ENCODE peak calls at places on chromosome 3, in ten cellular contexts. One of them, this sample, is unnamed.

GRCh38 chr3:190840146-190840545 is 22.3 kb downstream of the GMNC start:
- DNase-seq in stimulated activated CD4-positive, alpha-beta T cell treated with anti-CD3 and anti-CD28 coated beads, Interleukin-15, amount 100 ng/mL, for 1 hour: no peak
- DNase-seq in glutamatergic neuron: no peak
- DNase-seq in GM23248: peak
- DNase-seq in cardiac muscle cell: peak
- DNase-seq in KG1: no peak
- DNase-seq in activated naive CD4-positive, alpha-beta T cell treated with Interleukin-2 at 50 U/mL for 16 hours: no peak
- DNase-seq in left ventricle myocardium superior: no peak
- DNase-seq in DMS53: no peak
- DNase-seq in cardiac fibroblast: peak
- DNase-seq in this sample: no peak

GRCh38 chr3:168250415-168250861 is 154.7 kb upstream of the GOLIM4 start:
- DNase-seq in stimulated activated CD4-positive, alpha-beta T cell treated with anti-CD3 and anti-CD28 coated beads, Interleukin-15, amount 100 ng/mL, for 1 hour: no peak
- DNase-seq in glutamatergic neuron: peak
- DNase-seq in GM23248: peak
- DNase-seq in cardiac muscle cell: peak
- DNase-seq in KG1: no peak
- DNase-seq in activated naive CD4-positive, alpha-beta T cell treated with Interleukin-2 at 50 U/mL for 16 hours: no peak
- DNase-seq in left ventricle myocardium superior: no peak
- DNase-seq in DMS53: peak
- DNase-seq in cardiac fibroblast: peak
- DNase-seq in this sample: no peak

GRCh38 chr3:179933079-179933478 is 103.7 kb downstream of the PEX5L start:
- DNase-seq in stimulated activated CD4-positive, alpha-beta T cell treated with anti-CD3 and anti-CD28 coated beads, Interleukin-15, amount 100 ng/mL, for 1 hour: no peak
- DNase-seq in glutamatergic neuron: no peak
- DNase-seq in GM23248: no peak
- DNase-seq in cardiac muscle cell: no peak
- DNase-seq in KG1: no peak
- DNase-seq in activated naive CD4-positive, alpha-beta T cell treated with Interleukin-2 at 50 U/mL for 16 hours: no peak
- DNase-seq in left ventricle myocardium superior: no peak
- DNase-seq in DMS53: no peak
- DNase-seq in cardiac fibroblast: no peak
- DNase-seq in this sample: no peak

GRCh38 chr3:32229565-32229964 is 8.9 kb upstream of the CMTM8 start:
- DNase-seq in stimulated activated CD4-positive, alpha-beta T cell treated with anti-CD3 and anti-CD28 coated beads, Interleukin-15, amount 100 ng/mL, for 1 hour: no peak
- DNase-seq in glutamatergic neuron: no peak
- DNase-seq in GM23248: no peak
- DNase-seq in cardiac muscle cell: no peak
- DNase-seq in KG1: no peak
- DNase-seq in activated naive CD4-positive, alpha-beta T cell treated with Interleukin-2 at 50 U/mL for 16 hours: no peak
- DNase-seq in left ventricle myocardium superior: no peak
- DNase-seq in DMS53: peak
- DNase-seq in cardiac fibroblast: no peak
- DNase-seq in this sample: no peak

GRCh38 chr3:134346744-134347143 is 27.5 kb downstream of the AMOTL2 start:
- DNase-seq in stimulated activated CD4-positive, alpha-beta T cell treated with anti-CD3 and anti-CD28 coated beads, Interleukin-15, amount 100 ng/mL, for 1 hour: no peak
- DNase-seq in glutamatergic neuron: no peak
- DNase-seq in GM23248: peak
- DNase-seq in cardiac muscle cell: no peak
- DNase-seq in KG1: no peak
- DNase-seq in activated naive CD4-positive, alpha-beta T cell treated with Interleukin-2 at 50 U/mL for 16 hours: no peak
- DNase-seq in left ventricle myocardium superior: no peak
- DNase-seq in DMS53: no peak
- DNase-seq in cardiac fibroblast: no peak
- DNase-seq in this sample: no peak

GRCh38 chr3:13251166-13251892 is 168.8 kb downstream of the NUP210 start:
- DNase-seq in stimulated activated CD4-positive, alpha-beta T cell treated with anti-CD3 and anti-CD28 coated beads, Interleukin-15, amount 100 ng/mL, for 1 hour: no peak
- DNase-seq in glutamatergic neuron: no peak
- DNase-seq in GM23248: no peak
- DNase-seq in cardiac muscle cell: no peak
- DNase-seq in KG1: no peak
- DNase-seq in activated naive CD4-positive, alpha-beta T cell treated with Interleukin-2 at 50 U/mL for 16 hours: no peak
- DNase-seq in left ventricle myocardium superior: peak
- DNase-seq in DMS53: no peak
- DNase-seq in cardiac fibroblast: no peak
- DNase-seq in this sample: no peak

GRCh38 chr3:185420762-185421161 is 57.8 kb downstream of the MAP3K13 start:
- DNase-seq in stimulated activated CD4-positive, alpha-beta T cell treated with anti-CD3 and anti-CD28 coated beads, Interleukin-15, amount 100 ng/mL, for 1 hour: no peak
- DNase-seq in glutamatergic neuron: no peak
- DNase-seq in GM23248: no peak
- DNase-seq in cardiac muscle cell: peak
- DNase-seq in KG1: no peak
- DNase-seq in activated naive CD4-positive, alpha-beta T cell treated with Interleukin-2 at 50 U/mL for 16 hours: no peak
- DNase-seq in left ventricle myocardium superior: no peak
- DNase-seq in DMS53: peak
- DNase-seq in cardiac fibroblast: peak
- DNase-seq in this sample: no peak

GRCh38 chr3:40143283-40144090 is 166.0 kb upstream of the EIF1B start:
- DNase-seq in stimulated activated CD4-positive, alpha-beta T cell treated with anti-CD3 and anti-CD28 coated beads, Interleukin-15, amount 100 ng/mL, for 1 hour: no peak
- DNase-seq in glutamatergic neuron: no peak
- DNase-seq in GM23248: peak
- DNase-seq in cardiac muscle cell: no peak
- DNase-seq in KG1: no peak
- DNase-seq in activated naive CD4-positive, alpha-beta T cell treated with Interleukin-2 at 50 U/mL for 16 hours: no peak
- DNase-seq in left ventricle myocardium superior: no peak
- DNase-seq in DMS53: no peak
- DNase-seq in cardiac fibroblast: no peak
- DNase-seq in this sample: no peak

GRCh38 chr3:172836390-172836997 is 86.0 kb downstream of the ECT2 start:
- DNase-seq in stimulated activated CD4-positive, alpha-beta T cell treated with anti-CD3 and anti-CD28 coated beads, Interleukin-15, amount 100 ng/mL, for 1 hour: no peak
- DNase-seq in glutamatergic neuron: peak
- DNase-seq in GM23248: peak
- DNase-seq in cardiac muscle cell: peak
- DNase-seq in KG1: peak
- DNase-seq in activated naive CD4-positive, alpha-beta T cell treated with Interleukin-2 at 50 U/mL for 16 hours: no peak
- DNase-seq in left ventricle myocardium superior: no peak
- DNase-seq in DMS53: peak
- DNase-seq in cardiac fibroblast: peak
- DNase-seq in this sample: no peak

GRCh38 chr3:140365872-140366697 is 311.8 kb upstream of the TRIM42 start:
- DNase-seq in stimulated activated CD4-positive, alpha-beta T cell treated with anti-CD3 and anti-CD28 coated beads, Interleukin-15, amount 100 ng/mL, for 1 hour: no peak
- DNase-seq in glutamatergic neuron: no peak
- DNase-seq in GM23248: no peak
- DNase-seq in cardiac muscle cell: no peak
- DNase-seq in KG1: no peak
- DNase-seq in activated naive CD4-positive, alpha-beta T cell treated with Interleukin-2 at 50 U/mL for 16 hours: no peak
- DNase-seq in left ventricle myocardium superior: no peak
- DNase-seq in DMS53: no peak
- DNase-seq in cardiac fibroblast: no peak
- DNase-seq in this sample: no peak

GRCh38 chr3:79005084-79005483 is 762.7 kb downstream of the ROBO1 start:
- DNase-seq in stimulated activated CD4-positive, alpha-beta T cell treated with anti-CD3 and anti-CD28 coated beads, Interleukin-15, amount 100 ng/mL, for 1 hour: no peak
- DNase-seq in glutamatergic neuron: no peak
- DNase-seq in GM23248: peak
- DNase-seq in cardiac muscle cell: no peak
- DNase-seq in KG1: no peak
- DNase-seq in activated naive CD4-positive, alpha-beta T cell treated with Interleukin-2 at 50 U/mL for 16 hours: no peak
- DNase-seq in left ventricle myocardium superior: no peak
- DNase-seq in DMS53: no peak
- DNase-seq in cardiac fibroblast: peak
- DNase-seq in this sample: no peak

GRCh38 chr3:64514889-64515288 is 172.9 kb downstream of the ADAMTS9 start:
- DNase-seq in stimulated activated CD4-positive, alpha-beta T cell treated with anti-CD3 and anti-CD28 coated beads, Interleukin-15, amount 100 ng/mL, for 1 hour: no peak
- DNase-seq in glutamatergic neuron: no peak
- DNase-seq in GM23248: no peak
- DNase-seq in cardiac muscle cell: no peak
- DNase-seq in KG1: no peak
- DNase-seq in activated naive CD4-positive, alpha-beta T cell treated with Interleukin-2 at 50 U/mL for 16 hours: no peak
- DNase-seq in left ventricle myocardium superior: no peak
- DNase-seq in DMS53: no peak
- DNase-seq in cardiac fibroblast: no peak
- DNase-seq in this sample: no peak

GRCh38 chr3:66985336-66985920 is 12.7 kb upstream of the KBTBD8 start:
- DNase-seq in stimulated activated CD4-positive, alpha-beta T cell treated with anti-CD3 and anti-CD28 coated beads, Interleukin-15, amount 100 ng/mL, for 1 hour: no peak
- DNase-seq in glutamatergic neuron: no peak
- DNase-seq in GM23248: peak
- DNase-seq in cardiac muscle cell: no peak
- DNase-seq in KG1: no peak
- DNase-seq in activated naive CD4-positive, alpha-beta T cell treated with Interleukin-2 at 50 U/mL for 16 hours: no peak
- DNase-seq in left ventricle myocardium superior: no peak
- DNase-seq in DMS53: no peak
- DNase-seq in cardiac fibroblast: peak
- DNase-seq in this sample: no peak

GRCh38 chr3:70736009-70736408 is 423.6 kb upstream of the MDFIC2 start:
- DNase-seq in stimulated activated CD4-positive, alpha-beta T cell treated with anti-CD3 and anti-CD28 coated beads, Interleukin-15, amount 100 ng/mL, for 1 hour: no peak
- DNase-seq in glutamatergic neuron: no peak
- DNase-seq in GM23248: peak
- DNase-seq in cardiac muscle cell: no peak
- DNase-seq in KG1: no peak
- DNase-seq in activated naive CD4-positive, alpha-beta T cell treated with Interleukin-2 at 50 U/mL for 16 hours: no peak
- DNase-seq in left ventricle myocardium superior: no peak
- DNase-seq in DMS53: no peak
- DNase-seq in cardiac fibroblast: no peak
- DNase-seq in this sample: no peak

GRCh38 chr3:133574260-133574881 is 885 bp downstream of the CDV3 start:
- DNase-seq in stimulated activated CD4-positive, alpha-beta T cell treated with anti-CD3 and anti-CD28 coated beads, Interleukin-15, amount 100 ng/mL, for 1 hour: peak
- DNase-seq in glutamatergic neuron: peak
- DNase-seq in GM23248: peak
- DNase-seq in cardiac muscle cell: peak
- DNase-seq in KG1: no peak
- DNase-seq in activated naive CD4-positive, alpha-beta T cell treated with Interleukin-2 at 50 U/mL for 16 hours: peak
- DNase-seq in left ventricle myocardium superior: peak
- DNase-seq in DMS53: no peak
- DNase-seq in cardiac fibroblast: peak
- DNase-seq in this sample: peak

GRCh38 chr3:46935168-46935858 is 41.2 kb downstream of the CCDC12 start:
- DNase-seq in stimulated activated CD4-positive, alpha-beta T cell treated with anti-CD3 and anti-CD28 coated beads, Interleukin-15, amount 100 ng/mL, for 1 hour: no peak
- DNase-seq in glutamatergic neuron: no peak
- DNase-seq in GM23248: peak
- DNase-seq in cardiac muscle cell: peak
- DNase-seq in KG1: no peak
- DNase-seq in activated naive CD4-positive, alpha-beta T cell treated with Interleukin-2 at 50 U/mL for 16 hours: no peak
- DNase-seq in left ventricle myocardium superior: peak
- DNase-seq in DMS53: peak
- DNase-seq in cardiac fibroblast: peak
- DNase-seq in this sample: peak

GRCh38 chr3:143447491-143447890 is 327.9 kb downstream of the CHST2 start:
- DNase-seq in stimulated activated CD4-positive, alpha-beta T cell treated with anti-CD3 and anti-CD28 coated beads, Interleukin-15, amount 100 ng/mL, for 1 hour: no peak
- DNase-seq in glutamatergic neuron: no peak
- DNase-seq in GM23248: no peak
- DNase-seq in cardiac muscle cell: no peak
- DNase-seq in KG1: no peak
- DNase-seq in activated naive CD4-positive, alpha-beta T cell treated with Interleukin-2 at 50 U/mL for 16 hours: no peak
- DNase-seq in left ventricle myocardium superior: no peak
- DNase-seq in DMS53: no peak
- DNase-seq in cardiac fibroblast: no peak
- DNase-seq in this sample: no peak

GRCh38 chr3:45337839-45338470 is 50.4 kb upstream of the LARS2 start:
- DNase-seq in stimulated activated CD4-positive, alpha-beta T cell treated with anti-CD3 and anti-CD28 coated beads, Interleukin-15, amount 100 ng/mL, for 1 hour: no peak
- DNase-seq in glutamatergic neuron: no peak
- DNase-seq in GM23248: no peak
- DNase-seq in cardiac muscle cell: no peak
- DNase-seq in KG1: no peak
- DNase-seq in activated naive CD4-positive, alpha-beta T cell treated with Interleukin-2 at 50 U/mL for 16 hours: no peak
- DNase-seq in left ventricle myocardium superior: no peak
- DNase-seq in DMS53: no peak
- DNase-seq in cardiac fibroblast: no peak
- DNase-seq in this sample: no peak

GRCh38 chr3:126472277-126473006 is 3.2 kb downstream of the ZXDC start:
- DNase-seq in stimulated activated CD4-positive, alpha-beta T cell treated with anti-CD3 and anti-CD28 coated beads, Interleukin-15, amount 100 ng/mL, for 1 hour: no peak
- DNase-seq in glutamatergic neuron: no peak
- DNase-seq in GM23248: peak
- DNase-seq in cardiac muscle cell: peak
- DNase-seq in KG1: peak
- DNase-seq in activated naive CD4-positive, alpha-beta T cell treated with Interleukin-2 at 50 U/mL for 16 hours: no peak
- DNase-seq in left ventricle myocardium superior: peak
- DNase-seq in DMS53: no peak
- DNase-seq in cardiac fibroblast: peak
- DNase-seq in this sample: peak

GRCh38 chr3:135762188-135762853 is 203.2 kb upstream of the PPP2R3A start:
- DNase-seq in stimulated activated CD4-positive, alpha-beta T cell treated with anti-CD3 and anti-CD28 coated beads, Interleukin-15, amount 100 ng/mL, for 1 hour: no peak
- DNase-seq in glutamatergic neuron: peak
- DNase-seq in GM23248: no peak
- DNase-seq in cardiac muscle cell: no peak
- DNase-seq in KG1: no peak
- DNase-seq in activated naive CD4-positive, alpha-beta T cell treated with Interleukin-2 at 50 U/mL for 16 hours: no peak
- DNase-seq in left ventricle myocardium superior: no peak
- DNase-seq in DMS53: peak
- DNase-seq in cardiac fibroblast: no peak
- DNase-seq in this sample: no peak

GRCh38 chr3:40550168-40550567 is 25.4 kb downstream of the ZNF621 start:
- DNase-seq in stimulated activated CD4-positive, alpha-beta T cell treated with anti-CD3 and anti-CD28 coated beads, Interleukin-15, amount 100 ng/mL, for 1 hour: no peak
- DNase-seq in glutamatergic neuron: no peak
- DNase-seq in GM23248: no peak
- DNase-seq in cardiac muscle cell: peak
- DNase-seq in KG1: no peak
- DNase-seq in activated naive CD4-positive, alpha-beta T cell treated with Interleukin-2 at 50 U/mL for 16 hours: no peak
- DNase-seq in left ventricle myocardium superior: no peak
- DNase-seq in DMS53: no peak
- DNase-seq in cardiac fibroblast: peak
- DNase-seq in this sample: no peak

GRCh38 chr3:23904545-23904944 is 12.2 kb downstream of the NKIRAS1 start:
- DNase-seq in stimulated activated CD4-positive, alpha-beta T cell treated with anti-CD3 and anti-CD28 coated beads, Interleukin-15, amount 100 ng/mL, for 1 hour: no peak
- DNase-seq in glutamatergic neuron: no peak
- DNase-seq in GM23248: no peak
- DNase-seq in cardiac muscle cell: no peak
- DNase-seq in KG1: no peak
- DNase-seq in activated naive CD4-positive, alpha-beta T cell treated with Interleukin-2 at 50 U/mL for 16 hours: no peak
- DNase-seq in left ventricle myocardium superior: no peak
- DNase-seq in DMS53: no peak
- DNase-seq in cardiac fibroblast: no peak
- DNase-seq in this sample: no peak

GRCh38 chr3:185527364-185527763 is 25.0 kb downstream of the LIPH start:
- DNase-seq in stimulated activated CD4-positive, alpha-beta T cell treated with anti-CD3 and anti-CD28 coated beads, Interleukin-15, amount 100 ng/mL, for 1 hour: no peak
- DNase-seq in glutamatergic neuron: no peak
- DNase-seq in GM23248: no peak
- DNase-seq in cardiac muscle cell: no peak
- DNase-seq in KG1: no peak
- DNase-seq in activated naive CD4-positive, alpha-beta T cell treated with Interleukin-2 at 50 U/mL for 16 hours: no peak
- DNase-seq in left ventricle myocardium superior: no peak
- DNase-seq in DMS53: no peak
- DNase-seq in cardiac fibroblast: no peak
- DNase-seq in this sample: no peak

GRCh38 chr3:141776376-141776775 is 13.2 kb downstream of the GRK7 start:
- DNase-seq in stimulated activated CD4-positive, alpha-beta T cell treated with anti-CD3 and anti-CD28 coated beads, Interleukin-15, amount 100 ng/mL, for 1 hour: no peak
- DNase-seq in glutamatergic neuron: no peak
- DNase-seq in GM23248: no peak
- DNase-seq in cardiac muscle cell: no peak
- DNase-seq in KG1: no peak
- DNase-seq in activated naive CD4-positive, alpha-beta T cell treated with Interleukin-2 at 50 U/mL for 16 hours: no peak
- DNase-seq in left ventricle myocardium superior: no peak
- DNase-seq in DMS53: no peak
- DNase-seq in cardiac fibroblast: no peak
- DNase-seq in this sample: no peak

GRCh38 chr3:46946416-46946815 is 30.1 kb downstream of the CCDC12 start:
- DNase-seq in stimulated activated CD4-positive, alpha-beta T cell treated with anti-CD3 and anti-CD28 coated beads, Interleukin-15, amount 100 ng/mL, for 1 hour: no peak
- DNase-seq in glutamatergic neuron: no peak
- DNase-seq in GM23248: no peak
- DNase-seq in cardiac muscle cell: no peak
- DNase-seq in KG1: no peak
- DNase-seq in activated naive CD4-positive, alpha-beta T cell treated with Interleukin-2 at 50 U/mL for 16 hours: no peak
- DNase-seq in left ventricle myocardium superior: no peak
- DNase-seq in DMS53: no peak
- DNase-seq in cardiac fibroblast: no peak
- DNase-seq in this sample: no peak

GRCh38 chr3:191721390-191721801 is 260.4 kb downstream of the PYDC2 start:
- DNase-seq in stimulated activated CD4-positive, alpha-beta T cell treated with anti-CD3 and anti-CD28 coated beads, Interleukin-15, amount 100 ng/mL, for 1 hour: no peak
- DNase-seq in glutamatergic neuron: no peak
- DNase-seq in GM23248: no peak
- DNase-seq in cardiac muscle cell: no peak
- DNase-seq in KG1: no peak
- DNase-seq in activated naive CD4-positive, alpha-beta T cell treated with Interleukin-2 at 50 U/mL for 16 hours: no peak
- DNase-seq in left ventricle myocardium superior: no peak
- DNase-seq in DMS53: no peak
- DNase-seq in cardiac fibroblast: no peak
- DNase-seq in this sample: no peak

GRCh38 chr3:47643092-47643491 is 64.4 kb upstream of the CSPG5 start:
- DNase-seq in stimulated activated CD4-positive, alpha-beta T cell treated with anti-CD3 and anti-CD28 coated beads, Interleukin-15, amount 100 ng/mL, for 1 hour: no peak
- DNase-seq in glutamatergic neuron: no peak
- DNase-seq in GM23248: no peak
- DNase-seq in cardiac muscle cell: no peak
- DNase-seq in KG1: no peak
- DNase-seq in activated naive CD4-positive, alpha-beta T cell treated with Interleukin-2 at 50 U/mL for 16 hours: no peak
- DNase-seq in left ventricle myocardium superior: no peak
- DNase-seq in DMS53: no peak
- DNase-seq in cardiac fibroblast: no peak
- DNase-seq in this sample: no peak

GRCh38 chr3:14787630-14788029 is 31.1 kb upstream of the FGD5 start:
- DNase-seq in stimulated activated CD4-positive, alpha-beta T cell treated with anti-CD3 and anti-CD28 coated beads, Interleukin-15, amount 100 ng/mL, for 1 hour: no peak
- DNase-seq in glutamatergic neuron: peak
- DNase-seq in GM23248: no peak
- DNase-seq in cardiac muscle cell: no peak
- DNase-seq in KG1: no peak
- DNase-seq in activated naive CD4-positive, alpha-beta T cell treated with Interleukin-2 at 50 U/mL for 16 hours: no peak
- DNase-seq in left ventricle myocardium superior: no peak
- DNase-seq in DMS53: no peak
- DNase-seq in cardiac fibroblast: no peak
- DNase-seq in this sample: peak

This sample was measured in sciatic nerve.